ENCODE peak calls at places on chromosomes 4 and X, in seven cellular contexts. Q is thoracic aorta; Z is activated CD8-positive, alpha-beta T cell treated with anti-CD3 and anti-CD28 coated beads for 36 hours; K is tibial nerve; U is epithelial cell of esophagus; C is chondrocyte; D is AG10803. P is an unnamed sample.

GRCh38 chr4:111011458-111011857 is 388.6 kb upstream of the PITX2 start:
- DNase-seq in Z (no peak), K (no peak), D (no peak), C (no peak), Q (no peak), U (no peak), P (no peak)

GRCh38 chr4:119039779-119040178 is 95.9 kb upstream of the MYOZ2 start:
- DNase-seq in C (no peak), D (no peak), Z (peak), Q (no peak), U (peak), K (no peak), P (peak)

GRCh38 chr4:2415213-2415612 is 3.2 kb downstream of the ZFYVE28 start:
- DNase-seq in Z (no peak), D (no peak), Q (no peak), U (no peak), K (no peak), C (no peak), P (no peak)

GRCh38 chr4:183905081-183905592 is at the start of gene STOX2:
- DNase-seq in Z (peak), U (peak), C (no peak), Q (peak), K (peak), D (peak), P (peak)

GRCh38 chr4:137310593-137311490 is 221.5 kb downstream of the PCDH18 start:
- DNase-seq in C (no peak), D (peak), Z (no peak), K (no peak), Q (no peak), U (peak), P (peak)

GRCh38 chrX:140141444-140142029 is 176.2 kb upstream of the CXorf66 start:
- DNase-seq in U (peak), D (peak), K (peak), C (no peak), Q (no peak), Z (peak), P (peak)

GRCh38 chr4:26256016-26256415 is 64.8 kb upstream of the RBPJ start:
- DNase-seq in D (peak), Z (no peak), Q (no peak), C (no peak), U (no peak), K (no peak), P (peak)

GRCh38 chr4:156762851-156763250 is 208.7 kb downstream of the PDGFC start:
- DNase-seq in C (no peak), D (no peak), Q (no peak), Z (no peak), U (no peak), K (no peak), P (no peak)

GRCh38 chr4:15659768-15660394 is 4.7 kb upstream of the FBXL5 start:
- DNase-seq in Q (no peak), Z (peak), D (peak), U (peak), K (peak), C (no peak), P (peak)

GRCh38 chr4:175509320-175509719 is 302.7 kb downstream of the GPM6A start:
- DNase-seq in D (no peak), C (no peak), K (no peak), Z (no peak), Q (no peak), U (peak), P (peak)

GRCh38 chrX:31397119-31397518 is 325.3 kb upstream of the FTHL17 start:
- DNase-seq in K (no peak), U (peak), Z (no peak), Q (no peak), D (peak), C (no peak), P (peak)

GRCh38 chrX:15971696-15972095 is 117.1 kb upstream of the AP1S2 start:
- DNase-seq in D (no peak), C (no peak), Q (no peak), U (no peak), K (no peak), Z (no peak), P (no peak)

GRCh38 chrX:36869457-36869856 is 138.7 kb upstream of the FAM47C start:
- DNase-seq in D (no peak), Q (no peak), C (no peak), Z (no peak), U (no peak), K (no peak), P (no peak)

GRCh38 chr4:144531841-144532240 is 114.1 kb upstream of the HHIP start:
- DNase-seq in Z (no peak), Q (no peak), U (no peak), D (no peak), K (peak), C (no peak), P (peak)

GRCh38 chr4:150135134-150135773 is 57.0 kb downstream of the DCLK2 start:
- DNase-seq in K (no peak), Q (no peak), D (no peak), U (no peak), C (no peak), Z (no peak), P (no peak)

GRCh38 chrX:24055043-24055356 is 244 bp downstream of the EIF2S3 start:
- DNase-seq in K (no peak), D (no peak), Z (no peak), U (no peak), C (no peak), Q (no peak), P (no peak)

GRCh38 chrX:24054182-24055042 is at the start of gene EIF2S3:
- DNase-seq in D (peak), Q (peak), C (peak), U (peak), Z (peak), K (peak), P (peak)
- TF ChIP-seq CTCF in D (peak), Q (peak), C (peak), U (peak), Z (peak), K (peak), P (peak)

DNA sequence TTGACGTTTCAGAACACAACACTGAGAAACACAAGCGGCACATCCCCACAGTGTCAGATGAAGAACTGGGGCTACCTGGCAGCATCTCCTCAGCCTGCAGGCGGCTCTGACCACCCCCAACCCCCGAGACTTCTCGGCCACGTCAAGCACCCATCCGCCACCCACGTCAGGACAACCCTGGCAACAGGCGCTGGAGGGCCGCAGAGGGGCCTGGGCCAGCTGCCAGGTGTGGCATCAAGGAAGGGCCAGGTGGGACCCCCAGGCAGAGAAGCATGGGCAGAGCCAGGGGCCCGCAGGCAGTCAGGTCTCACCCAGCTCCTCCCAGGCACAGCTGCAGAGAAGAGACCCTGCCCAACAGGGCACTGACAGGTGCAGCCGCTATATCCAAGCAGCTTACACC is 22.3 kb downstream of the GAK start:
- DNase-seq in U (no peak), Z (no peak), D (no peak), K (no peak), C (peak), Q (no peak), P (no peak)
- TF ChIP-seq CTCF in U (no peak), Z (no peak), D (no peak), K (no peak), C (no peak), Q (no peak), P (no peak)

GRCh38 chr4:17934286-17934685 is 87.3 kb downstream of the LCORL start:
- DNase-seq in Z (no peak), K (no peak), Q (no peak), C (no peak), U (no peak), D (no peak), P (no peak)
- TF ChIP-seq CTCF in Z (no peak), K (no peak), Q (no peak), C (peak), U (no peak), D (peak), P (no peak)

DNA sequence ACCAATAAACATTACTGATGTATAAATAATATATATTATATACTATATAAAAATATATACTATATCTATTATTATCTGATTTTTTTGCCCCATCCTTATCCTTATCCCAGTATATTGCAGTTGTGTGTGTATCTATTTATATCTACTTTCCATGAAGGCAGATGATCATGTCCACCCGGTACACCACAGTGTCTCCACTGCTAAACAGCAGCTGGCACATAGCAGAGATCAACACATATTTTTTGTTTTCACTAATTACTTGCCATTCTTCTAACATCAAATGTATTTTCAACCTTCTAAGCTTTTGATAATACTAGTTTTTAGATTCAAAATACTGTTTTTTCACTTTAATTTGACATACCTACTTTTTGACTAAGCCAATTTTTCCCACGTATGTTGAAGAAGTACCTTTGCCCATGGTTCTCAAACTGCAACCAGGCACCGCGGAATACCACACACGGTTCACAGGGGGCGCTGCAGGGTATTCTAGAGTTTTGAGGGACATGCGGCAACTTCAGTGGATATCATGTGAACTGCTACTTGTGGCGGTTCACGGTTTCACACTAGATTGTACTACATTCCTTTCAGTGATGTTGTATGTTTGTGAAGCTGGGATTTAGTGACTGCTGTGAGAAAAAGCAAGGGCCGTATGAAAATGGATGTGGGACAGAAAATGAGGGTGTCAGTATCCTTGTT is 182.5 kb upstream of the NPY2R start:
- DNase-seq in Q (no peak), Z (peak), K (peak), U (peak), D (no peak), C (no peak), P (peak)
- TF ChIP-seq CTCF in Q (peak), Z (peak), K (no peak), U (peak), D (peak), C (peak), P (no peak)

DNA sequence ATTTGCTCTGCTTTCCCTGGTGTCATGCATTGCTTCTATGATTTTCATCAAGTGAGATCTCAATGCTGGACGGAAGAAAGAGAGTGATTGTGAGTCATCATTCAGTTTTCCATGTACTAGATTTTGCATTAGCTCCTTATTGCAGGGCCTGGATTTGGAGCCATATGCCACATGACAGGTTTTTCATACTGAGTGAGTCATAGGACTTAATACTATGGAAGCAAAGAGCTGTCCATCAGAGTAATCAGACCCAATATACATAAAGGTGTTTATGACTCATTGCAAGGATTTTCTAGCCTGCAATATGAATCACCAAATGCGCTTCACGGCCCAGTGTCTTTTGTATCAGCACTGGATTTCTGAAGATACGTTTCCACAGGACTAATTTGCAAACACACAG is 11.2 kb upstream of the TFDP3 start:
- DNase-seq in Z (no peak), U (peak), D (no peak), K (no peak), Q (no peak), C (no peak), P (peak)
- TF ChIP-seq CTCF in Z (no peak), U (no peak), D (no peak), K (no peak), Q (no peak), C (no peak), P (no peak)

GRCh38 chr4:5391492-5391891 is 316.9 kb downstream of the EVC2 start:
- DNase-seq in K (no peak), Q (no peak), U (no peak), C (no peak), Z (no peak), D (no peak), P (no peak)

GRCh38 chr4:5385741-5386251 is 322.6 kb downstream of the EVC2 start:
- DNase-seq in Z (no peak), K (no peak), U (no peak), D (no peak), C (no peak), Q (no peak), P (no peak)

GRCh38 chr4:5389756-5390155 is 318.6 kb downstream of the EVC2 start:
- DNase-seq in D (no peak), U (no peak), Z (no peak), K (no peak), Q (no peak), C (no peak), P (no peak)

GRCh38 chr4:5386921-5387320 is 321.4 kb downstream of the EVC2 start:
- DNase-seq in K (no peak), Z (no peak), U (no peak), Q (no peak), C (no peak), D (no peak), P (no peak)

DNA sequence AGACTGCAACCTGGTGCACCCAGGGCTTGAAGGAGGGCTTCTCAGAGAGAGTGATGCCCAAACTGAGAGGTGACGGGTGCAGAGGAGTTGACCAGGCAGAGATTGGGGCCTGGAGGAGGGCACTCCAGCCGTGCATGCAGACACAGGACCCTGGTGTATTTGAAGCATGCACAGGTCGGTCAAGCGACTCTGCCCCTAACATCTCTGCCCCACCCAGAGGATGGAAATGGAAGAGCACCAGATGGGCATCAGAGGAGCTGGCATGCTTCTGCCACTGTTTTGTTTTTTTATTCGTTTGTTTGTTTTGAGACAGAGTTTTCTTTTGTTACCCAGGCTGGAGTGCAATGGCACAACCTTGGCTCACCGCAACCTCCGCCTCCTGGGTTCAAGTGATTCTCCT is 320.9 kb downstream of the EVC2 start:
- DNase-seq in C (no peak), U (no peak), Z (no peak), Q (no peak), D (no peak), K (no peak), P (no peak)
- TF ChIP-seq CTCF in C (peak), U (no peak), Z (no peak), Q (no peak), D (peak), K (no peak), P (no peak)

DNA sequence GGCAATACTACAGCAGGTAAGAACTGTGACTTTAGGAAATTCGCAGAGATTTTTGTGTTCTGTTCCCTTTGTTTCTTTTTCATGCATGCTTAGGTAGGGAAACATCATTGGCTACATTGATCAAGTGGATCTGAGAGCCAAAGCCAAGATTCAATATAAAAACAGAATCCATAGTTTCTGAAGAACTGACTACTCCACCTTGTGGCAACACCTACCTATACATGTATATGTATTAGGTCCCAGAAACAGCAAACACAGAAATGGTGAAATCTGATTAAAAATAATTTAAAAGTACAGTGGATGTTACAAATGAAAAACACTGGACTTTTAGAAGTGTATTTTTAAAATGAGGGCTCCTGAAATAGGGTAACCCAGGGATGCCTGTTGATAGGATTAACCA is 322.6 kb upstream of the MAOA start:
- DNase-seq in K (no peak), D (no peak), Z (no peak), Q (no peak), C (no peak), U (peak), P (peak)
- TF ChIP-seq CTCF in K (no peak), D (no peak), Z (peak), Q (no peak), C (peak), U (peak), P (peak)

DNA sequence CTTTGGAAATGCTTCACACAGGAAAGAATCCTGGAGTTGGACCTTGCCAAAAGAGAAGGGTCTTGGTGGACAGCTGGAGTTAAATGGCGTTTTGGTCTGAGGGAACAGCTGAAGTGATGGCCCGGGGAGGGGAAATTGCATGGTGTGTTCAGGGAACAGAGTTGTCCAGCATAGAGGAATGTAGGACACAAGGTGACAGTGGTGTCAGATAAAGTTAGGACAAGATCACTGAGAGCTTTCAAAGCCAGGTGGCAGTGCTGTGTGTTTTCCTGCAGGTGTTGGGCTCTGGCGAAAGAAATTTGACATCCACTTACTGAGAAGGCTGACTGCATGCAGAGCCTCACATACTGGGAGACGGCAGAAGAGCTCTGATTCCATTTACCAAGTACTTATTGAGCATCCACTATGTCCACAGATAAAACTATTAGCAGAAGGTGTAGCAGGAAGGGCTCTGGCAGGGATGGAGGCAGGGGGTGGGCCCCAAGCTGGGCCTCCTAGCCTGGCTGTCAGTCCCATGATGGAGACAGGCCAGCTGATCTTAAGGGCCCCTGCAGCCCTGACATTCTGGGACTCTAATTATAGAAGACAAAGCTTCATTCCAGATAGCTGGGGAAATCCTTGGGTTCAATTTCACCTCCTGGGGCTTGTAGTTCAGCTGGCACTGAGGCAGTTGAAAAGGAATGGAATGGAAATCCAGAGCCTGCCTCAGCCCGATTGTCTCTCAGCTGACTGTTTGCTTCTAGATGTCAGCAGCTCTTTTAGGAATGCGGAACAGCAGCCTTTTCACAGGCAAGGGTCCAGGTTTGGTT is 150.2 kb upstream of the MAMLD1 start:
- DNase-seq in K (no peak), D (peak), Q (no peak), U (peak), C (no peak), Z (no peak), P (no peak)
- TF ChIP-seq CTCF in K (no peak), D (no peak), Q (no peak), U (no peak), C (no peak), Z (no peak), P (no peak)